ENCODE peak calls at places on chromosomes 2 and 18, in seven cellular contexts. One of them, this sample, is unnamed.

GRCh38 chr2:71235930-71236587 is 9.2 kb upstream of the PAIP2B start:
- DNase-seq in bronchial epithelial cell: no peak
- DNase-seq in GM23248: no peak
- DNase-seq in A172: no peak
- DNase-seq in EH: no peak
- DNase-seq in K562: no peak
- DNase-seq in AML-193: no peak
- DNase-seq in this sample: no peak

GRCh38 chr18:33277431-33277830 is 163.1 kb downstream of the CCDC178 start:
- DNase-seq in K562: no peak
- DNase-seq in GM23248: no peak
- DNase-seq in AML-193: no peak
- DNase-seq in EH: no peak
- DNase-seq in bronchial epithelial cell: no peak
- DNase-seq in A172: no peak
- DNase-seq in this sample: no peak

GRCh38 chr18:23279931-23280330 is 144.6 kb downstream of the CABLES1 start:
- DNase-seq in K562: no peak
- DNase-seq in AML-193: no peak
- DNase-seq in bronchial epithelial cell: no peak
- DNase-seq in A172: no peak
- DNase-seq in EH: no peak
- DNase-seq in GM23248: no peak
- DNase-seq in this sample: no peak

GRCh38 chr2:71477231-71477681 is 23.9 kb downstream of the DYSF start:
- DNase-seq in bronchial epithelial cell: peak
- DNase-seq in K562: no peak
- DNase-seq in AML-193: peak
- DNase-seq in EH: no peak
- DNase-seq in GM23248: peak
- DNase-seq in A172: no peak
- DNase-seq in this sample: no peak

GRCh38 chr2:180125245-180125962 is 118.3 kb upstream of the CWC22 start:
- DNase-seq in A172: peak
- DNase-seq in K562: no peak
- DNase-seq in GM23248: peak
- DNase-seq in EH: peak
- DNase-seq in bronchial epithelial cell: peak
- DNase-seq in AML-193: no peak
- DNase-seq in this sample: peak

GRCh38 chr2:120678251-120678650 is 57.4 kb upstream of the GLI2 start:
- DNase-seq in AML-193: no peak
- DNase-seq in A172: no peak
- DNase-seq in GM23248: peak
- DNase-seq in bronchial epithelial cell: no peak
- DNase-seq in K562: no peak
- DNase-seq in EH: peak
- DNase-seq in this sample: no peak

GRCh38 chr2:144505245-144505801 is 14.6 kb downstream of the ZEB2 start:
- DNase-seq in EH: no peak
- DNase-seq in K562: peak
- DNase-seq in AML-193: no peak
- DNase-seq in GM23248: peak
- DNase-seq in bronchial epithelial cell: no peak
- DNase-seq in A172: no peak
- DNase-seq in this sample: no peak

GRCh38 chr2:75204833-75205232 is 5.5 kb upstream of the TACR1 start:
- DNase-seq in EH: no peak
- DNase-seq in GM23248: no peak
- DNase-seq in AML-193: no peak
- DNase-seq in bronchial epithelial cell: no peak
- DNase-seq in K562: no peak
- DNase-seq in A172: no peak
- DNase-seq in this sample: no peak

GRCh38 chr2:120602251-120602650 is 133.4 kb upstream of the GLI2 start:
- DNase-seq in K562: no peak
- DNase-seq in bronchial epithelial cell: peak
- DNase-seq in AML-193: no peak
- DNase-seq in GM23248: peak
- DNase-seq in EH: no peak
- DNase-seq in A172: no peak
- DNase-seq in this sample: no peak